ENCODE peak calls at places on chromosomes 3 and 15, in seven cellular contexts. One of them, this sample, is unnamed.
A peak's percentile ranks its signal among the peaks of the same experiment; 100 is the strongest.

GRCh38 chr3:143222505-143222904 is 102.9 kb downstream of the CHST2 start:
- DNase-seq in spleen: no peak
- DNase-seq in esophagus muscularis mucosa: no peak
- DNase-seq in sigmoid colon: no peak
- DNase-seq in stomach: no peak
- DNase-seq in breast epithelium: no peak
- DNase-seq in GM23338: no peak
- DNase-seq in this sample: no peak

GRCh38 chr3:70006089-70006488 is 6.6 kb downstream of the SAMMSON start:
- DNase-seq in spleen: no peak
- DNase-seq in esophagus muscularis mucosa: no peak
- DNase-seq in sigmoid colon: no peak
- DNase-seq in stomach: no peak
- DNase-seq in breast epithelium: no peak
- DNase-seq in GM23338: no peak
- DNase-seq in this sample: no peak

GRCh38 chr3:150497956-150498355 is 48.3 kb downstream of the SERP1 start:
- DNase-seq in spleen: no peak
- DNase-seq in esophagus muscularis mucosa: no peak
- DNase-seq in sigmoid colon: no peak
- DNase-seq in stomach: no peak
- DNase-seq in breast epithelium: no peak
- DNase-seq in GM23338: no peak
- DNase-seq in this sample: no peak

GRCh38 chr3:161409069-161409468 is 37.8 kb upstream of the SPTSSB start:
- DNase-seq in spleen: no peak
- DNase-seq in esophagus muscularis mucosa: no peak
- DNase-seq in sigmoid colon: no peak
- DNase-seq in stomach: no peak
- DNase-seq in breast epithelium: no peak
- DNase-seq in GM23338: peak; percentile 68
- DNase-seq in this sample: no peak

GRCh38 chr15:61216519-61216918 is 12.6 kb downstream of the RORA start:
- DNase-seq in spleen: no peak
- DNase-seq in esophagus muscularis mucosa: no peak
- DNase-seq in sigmoid colon: no peak
- DNase-seq in stomach: no peak
- DNase-seq in breast epithelium: no peak
- DNase-seq in GM23338: peak; percentile 74
- DNase-seq in this sample: no peak

GRCh38 chr3:116020495-116020894 is 397.2 kb downstream of the GAP43 start:
- DNase-seq in spleen: no peak
- DNase-seq in esophagus muscularis mucosa: no peak
- DNase-seq in sigmoid colon: no peak
- DNase-seq in stomach: no peak
- DNase-seq in breast epithelium: no peak
- DNase-seq in GM23338: no peak
- DNase-seq in this sample: no peak

GRCh38 chr3:147369671-147370123 is 36.6 kb downstream of the ZIC4 start:
- DNase-seq in spleen: no peak
- DNase-seq in esophagus muscularis mucosa: peak; percentile 45
- DNase-seq in sigmoid colon: no peak
- DNase-seq in stomach: no peak
- DNase-seq in breast epithelium: no peak
- DNase-seq in GM23338: no peak
- DNase-seq in this sample: no peak

GRCh38 chr3:160180581-160181216 is 44.5 kb upstream of the C3orf80 start:
- DNase-seq in spleen: no peak
- DNase-seq in esophagus muscularis mucosa: peak; percentile 70
- DNase-seq in sigmoid colon: peak; percentile 81
- DNase-seq in stomach: no peak
- DNase-seq in breast epithelium: no peak
- DNase-seq in GM23338: no peak
- DNase-seq in this sample: no peak

GRCh38 chr3:37514055-37514665 is 339.8 kb upstream of the LRRFIP2 start:
- DNase-seq in spleen: no peak
- DNase-seq in esophagus muscularis mucosa: no peak
- DNase-seq in sigmoid colon: no peak
- DNase-seq in stomach: no peak
- DNase-seq in breast epithelium: no peak
- DNase-seq in GM23338: no peak
- DNase-seq in this sample: no peak

GRCh38 chr3:62134061-62134496 is 239.3 kb downstream of the FEZF2 start:
- DNase-seq in spleen: no peak
- DNase-seq in esophagus muscularis mucosa: no peak
- DNase-seq in sigmoid colon: no peak
- DNase-seq in stomach: peak; percentile 67
- DNase-seq in breast epithelium: no peak
- DNase-seq in GM23338: no peak
- DNase-seq in this sample: peak; percentile 75

GRCh38 chr15:74036271-74037170 is 42.0 kb downstream of the PML start:
- DNase-seq in spleen: no peak
- DNase-seq in esophagus muscularis mucosa: no peak
- DNase-seq in sigmoid colon: peak; percentile 87
- DNase-seq in stomach: peak; percentile 49
- DNase-seq in breast epithelium: no peak
- DNase-seq in GM23338: peak; percentile 93
- DNase-seq in this sample: peak; percentile 64

GRCh38 chr3:12465826-12466225 is 18.5 kb upstream of the TSEN2 start:
- DNase-seq in spleen: no peak
- DNase-seq in esophagus muscularis mucosa: no peak
- DNase-seq in sigmoid colon: no peak
- DNase-seq in stomach: no peak
- DNase-seq in breast epithelium: no peak
- DNase-seq in GM23338: no peak
- DNase-seq in this sample: no peak

GRCh38 chr3:72347819-72348319 is 500.4 kb downstream of the SHQ1 start:
- DNase-seq in spleen: peak; percentile 92
- DNase-seq in esophagus muscularis mucosa: no peak
- DNase-seq in sigmoid colon: peak; percentile 95
- DNase-seq in stomach: peak; percentile 90
- DNase-seq in breast epithelium: peak; percentile 93
- DNase-seq in GM23338: peak; percentile 76
- DNase-seq in this sample: peak; percentile 72

GRCh38 chr15:55389276-55389631 is 18.9 kb downstream of the CCPG1 start:
- DNase-seq in spleen: no peak
- DNase-seq in esophagus muscularis mucosa: no peak
- DNase-seq in sigmoid colon: no peak
- DNase-seq in stomach: no peak
- DNase-seq in breast epithelium: no peak
- DNase-seq in GM23338: no peak
- DNase-seq in this sample: no peak

GRCh38 chr15:101526442-101526841 is 36.9 kb upstream of the PCSK6 start:
- DNase-seq in spleen: no peak
- DNase-seq in esophagus muscularis mucosa: peak; percentile 90
- DNase-seq in sigmoid colon: no peak
- DNase-seq in stomach: no peak
- DNase-seq in breast epithelium: no peak
- DNase-seq in GM23338: peak; percentile 37
- DNase-seq in this sample: no peak

GRCh38 chr3:149407898-149408297 is 30.4 kb upstream of the TM4SF1 start:
- DNase-seq in spleen: no peak
- DNase-seq in esophagus muscularis mucosa: no peak
- DNase-seq in sigmoid colon: no peak
- DNase-seq in stomach: no peak
- DNase-seq in breast epithelium: no peak
- DNase-seq in GM23338: no peak
- DNase-seq in this sample: no peak

GRCh38 chr3:10437272-10437994 is 68.0 kb downstream of the ATP2B2 start:
- DNase-seq in spleen: peak; percentile 82
- DNase-seq in esophagus muscularis mucosa: no peak
- DNase-seq in sigmoid colon: no peak
- DNase-seq in stomach: no peak
- DNase-seq in breast epithelium: no peak
- DNase-seq in GM23338: no peak
- DNase-seq in this sample: no peak

GRCh38 chr3:194688207-194688711 is 2.6 kb downstream of the FAM43A start:
- DNase-seq in spleen: peak; percentile 90
- DNase-seq in esophagus muscularis mucosa: no peak
- DNase-seq in sigmoid colon: peak; percentile 75
- DNase-seq in stomach: peak; percentile 28
- DNase-seq in breast epithelium: peak; percentile 32
- DNase-seq in GM23338: peak; percentile 75
- DNase-seq in this sample: peak; percentile 61

GRCh38 chr15:98903377-98904018 is 104.1 kb downstream of the PGPEP1L start:
- DNase-seq in spleen: no peak
- DNase-seq in esophagus muscularis mucosa: no peak
- DNase-seq in sigmoid colon: no peak
- DNase-seq in stomach: no peak
- DNase-seq in breast epithelium: no peak
- DNase-seq in GM23338: no peak
- DNase-seq in this sample: no peak

GRCh38 chr15:62337934-62338333 is 172.8 kb upstream of the C2CD4B start:
- DNase-seq in spleen: no peak
- DNase-seq in esophagus muscularis mucosa: no peak
- DNase-seq in sigmoid colon: no peak
- DNase-seq in stomach: no peak
- DNase-seq in breast epithelium: no peak
- DNase-seq in GM23338: no peak
- DNase-seq in this sample: no peak

GRCh38 chr15:65939901-65940617 is 70.8 kb downstream of the RAB11A start:
- DNase-seq in spleen: no peak
- DNase-seq in esophagus muscularis mucosa: no peak
- DNase-seq in sigmoid colon: no peak
- DNase-seq in stomach: peak; percentile 52
- DNase-seq in breast epithelium: no peak
- DNase-seq in GM23338: no peak
- DNase-seq in this sample: no peak

GRCh38 chr3:84820126-84820525 is 138.7 kb upstream of the CADM2 start:
- DNase-seq in spleen: no peak
- DNase-seq in esophagus muscularis mucosa: no peak
- DNase-seq in sigmoid colon: no peak
- DNase-seq in stomach: no peak
- DNase-seq in breast epithelium: no peak
- DNase-seq in GM23338: no peak
- DNase-seq in this sample: no peak

GRCh38 chr15:92682772-92683510 is 27.4 kb upstream of the FAM174B start:
- DNase-seq in spleen: no peak
- DNase-seq in esophagus muscularis mucosa: peak; percentile 29
- DNase-seq in sigmoid colon: no peak
- DNase-seq in stomach: no peak
- DNase-seq in breast epithelium: no peak
- DNase-seq in GM23338: no peak
- DNase-seq in this sample: no peak

GRCh38 chr15:88897456-88898194 is 2.3 kb upstream of the HAPLN3 start:
- DNase-seq in spleen: peak; percentile 94
- DNase-seq in esophagus muscularis mucosa: no peak
- DNase-seq in sigmoid colon: peak; percentile 94
- DNase-seq in stomach: peak; percentile 89
- DNase-seq in breast epithelium: peak; percentile 89
- DNase-seq in GM23338: peak; percentile 53
- DNase-seq in this sample: peak; percentile 85
- TF ChIP-seq POLR2AphosphoS5 in spleen: peak; percentile 36
- TF ChIP-seq POLR2AphosphoS5 in esophagus muscularis mucosa: peak; percentile 3
- TF ChIP-seq POLR2AphosphoS5 in sigmoid colon: no peak
- TF ChIP-seq POLR2AphosphoS5 in stomach: peak; percentile 35
- TF ChIP-seq POLR2AphosphoS5 in breast epithelium: no peak
- TF ChIP-seq POLR2AphosphoS5 in GM23338: peak; percentile 21
- TF ChIP-seq POLR2AphosphoS5 in this sample: no peak

GRCh38 chr3:124629492-124629891 is 100.8 kb upstream of the UMPS start:
- DNase-seq in spleen: no peak
- DNase-seq in esophagus muscularis mucosa: no peak
- DNase-seq in sigmoid colon: no peak
- DNase-seq in stomach: no peak
- DNase-seq in breast epithelium: no peak
- DNase-seq in GM23338: no peak
- DNase-seq in this sample: no peak
- TF ChIP-seq POLR2AphosphoS5 in spleen: no peak
- TF ChIP-seq POLR2AphosphoS5 in esophagus muscularis mucosa: no peak
- TF ChIP-seq POLR2AphosphoS5 in sigmoid colon: no peak
- TF ChIP-seq POLR2AphosphoS5 in stomach: no peak
- TF ChIP-seq POLR2AphosphoS5 in breast epithelium: no peak
- TF ChIP-seq POLR2AphosphoS5 in GM23338: no peak
- TF ChIP-seq POLR2AphosphoS5 in this sample: no peak

GRCh38 chr3:126179825-126180476 is 435 bp downstream of the ALDH1L1 start:
- DNase-seq in spleen: no peak
- DNase-seq in esophagus muscularis mucosa: peak; percentile 92
- DNase-seq in sigmoid colon: peak; percentile 87
- DNase-seq in stomach: no peak
- DNase-seq in breast epithelium: peak; percentile 38
- DNase-seq in GM23338: peak; percentile 83
- DNase-seq in this sample: peak; percentile 26
- TF ChIP-seq POLR2AphosphoS5 in spleen: no peak
- TF ChIP-seq POLR2AphosphoS5 in esophagus muscularis mucosa: no peak
- TF ChIP-seq POLR2AphosphoS5 in sigmoid colon: peak; percentile 8
- TF ChIP-seq POLR2AphosphoS5 in stomach: no peak
- TF ChIP-seq POLR2AphosphoS5 in breast epithelium: no peak
- TF ChIP-seq POLR2AphosphoS5 in GM23338: no peak
- TF ChIP-seq POLR2AphosphoS5 in this sample: no peak

DNA sequence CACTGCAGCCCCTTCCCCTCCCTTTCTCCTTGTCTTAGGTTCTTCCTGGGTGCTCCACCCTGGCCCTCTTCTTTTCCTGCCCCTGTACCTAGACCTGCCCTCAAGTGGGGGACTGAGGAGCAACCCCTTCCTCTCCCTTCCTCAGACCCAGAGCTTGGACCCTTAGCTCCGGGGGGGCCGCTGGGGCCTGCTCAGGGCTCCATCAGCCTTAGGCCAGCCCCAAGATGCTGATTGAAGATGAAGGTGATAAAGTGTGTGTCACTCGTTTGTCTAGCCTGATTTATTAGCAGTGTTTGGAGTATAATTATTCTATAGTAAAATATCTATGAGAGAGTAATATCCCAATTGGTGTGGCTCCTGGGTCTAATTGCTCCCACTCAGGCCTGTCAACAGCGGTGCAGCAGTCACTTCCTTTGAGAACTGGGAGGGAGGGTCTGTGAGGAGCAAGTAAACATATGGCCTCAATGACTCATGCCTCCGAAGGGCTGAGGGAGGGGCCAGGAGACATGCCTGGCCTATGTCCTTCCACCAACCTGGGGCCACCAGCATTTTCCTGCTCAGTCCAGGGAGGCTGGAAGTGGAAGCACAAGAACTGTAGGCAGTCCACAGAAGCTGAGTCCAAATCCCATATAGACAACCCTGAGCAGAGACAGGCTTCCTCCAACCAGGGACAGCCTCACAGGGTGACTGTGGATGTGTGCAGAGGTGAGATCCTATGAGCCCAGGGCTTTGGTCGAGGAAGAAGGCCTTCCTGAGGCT is 123.2 kb downstream of the DNAJB8 start:
- DNase-seq in spleen: peak; percentile 29
- DNase-seq in esophagus muscularis mucosa: no peak
- DNase-seq in sigmoid colon: peak; percentile 40
- DNase-seq in stomach: peak; percentile 47
- DNase-seq in breast epithelium: peak; percentile 35
- DNase-seq in GM23338: no peak
- DNase-seq in this sample: no peak
- TF ChIP-seq POLR2AphosphoS5 in spleen: no peak
- TF ChIP-seq POLR2AphosphoS5 in esophagus muscularis mucosa: no peak
- TF ChIP-seq POLR2AphosphoS5 in sigmoid colon: no peak
- TF ChIP-seq POLR2AphosphoS5 in stomach: peak; percentile 40
- TF ChIP-seq POLR2AphosphoS5 in breast epithelium: no peak
- TF ChIP-seq POLR2AphosphoS5 in GM23338: no peak
- TF ChIP-seq POLR2AphosphoS5 in this sample: no peak

GRCh38 chr3:100681496-100681895 is 27.8 kb upstream of the TFG start:
- DNase-seq in spleen: no peak
- DNase-seq in esophagus muscularis mucosa: no peak
- DNase-seq in sigmoid colon: no peak
- DNase-seq in stomach: no peak
- DNase-seq in breast epithelium: no peak
- DNase-seq in GM23338: no peak
- DNase-seq in this sample: no peak
- TF ChIP-seq POLR2AphosphoS5 in spleen: no peak
- TF ChIP-seq POLR2AphosphoS5 in esophagus muscularis mucosa: no peak
- TF ChIP-seq POLR2AphosphoS5 in sigmoid colon: no peak
- TF ChIP-seq POLR2AphosphoS5 in stomach: no peak
- TF ChIP-seq POLR2AphosphoS5 in breast epithelium: no peak
- TF ChIP-seq POLR2AphosphoS5 in GM23338: no peak
- TF ChIP-seq POLR2AphosphoS5 in this sample: no peak